ENCODE peak calls at places on chromosomes 11 and 22, in seven cellular contexts. U is nucleus accumbens, O is fibroblast of the aortic adventitia, E is ecto neural progenitor cell, Q is fibroblast of villous mesenchyme, G is testis, D is substantia nigra. N is an unnamed sample.

GRCh38 chr11:118572075-118572913 is at the start of gene ARCN1:
- DNase-seq in O (peak; percentile 75), Q (peak; percentile 87), E (peak; percentile 91), U (peak; percentile 61), G (peak; percentile 87), D (peak; percentile 63), N (peak; percentile 77)

GRCh38 chr22:18954333-18954732 is 18.2 kb upstream of the PRODH start:
- DNase-seq in U (peak; percentile 22), D (peak; percentile 25), G (peak; percentile 76), Q (peak; percentile 40), E (peak; percentile 90), O (peak; percentile 36), N (peak; percentile 48)

GRCh38 chr11:18066626-18067025 is 20.6 kb upstream of the TPH1 start:
- DNase-seq in O (no peak), U (no peak), D (no peak), G (no peak), Q (no peak), E (no peak), N (no peak)

GRCh38 chr11:132037467-132037862 is 667.0 kb downstream of the NTM start:
- DNase-seq in Q (no peak), G (no peak), O (no peak), U (no peak), D (no peak), E (no peak), N (no peak)

GRCh38 chr11:94926698-94927237 is 46.6 kb downstream of the CWC15 start:
- DNase-seq in E (peak; percentile 74), O (peak; percentile 96), D (no peak), G (peak; percentile 58), Q (peak; percentile 100), U (no peak), N (peak; percentile 98)

GRCh38 chr11:24634606-24635160 is 137.8 kb downstream of the LUZP2 start:
- DNase-seq in O (no peak), D (no peak), G (no peak), Q (no peak), U (no peak), E (no peak), N (no peak)

GRCh38 chr22:45051946-45052345 is 42.1 kb upstream of the PHF21B start:
- DNase-seq in E (no peak), Q (no peak), U (no peak), G (no peak), D (no peak), O (no peak), N (no peak)

GRCh38 chr11:67675058-67675747 is 780 bp upstream of the ALDH3B2 start:
- DNase-seq in G (no peak), Q (no peak), D (no peak), O (no peak), U (no peak), E (no peak), N (no peak)

GRCh38 chr11:29214833-29215232 is 802.0 kb downstream of the KCNA4 start:
- DNase-seq in Q (peak; percentile 16), D (no peak), U (no peak), O (peak; percentile 50), G (no peak), E (no peak), N (peak; percentile 32)

GRCh38 chr22:36435516-36436415 is 45.7 kb downstream of the TXN2 start:
- DNase-seq in D (no peak), U (no peak), E (no peak), Q (no peak), O (no peak), G (no peak), N (no peak)

GRCh38 chr11:15565846-15566245 is 451.1 kb downstream of the INSC start:
- DNase-seq in E (no peak), Q (no peak), G (no peak), U (no peak), D (no peak), O (no peak), N (no peak)

GRCh38 chr11:3950996-3951662 is 95.7 kb downstream of the STIM1 start:
- DNase-seq in O (peak; percentile 69), U (no peak), D (no peak), Q (peak; percentile 77), G (no peak), E (no peak), N (peak; percentile 74)